ENCODE peak calls at places on chromosome 17, in ten cellular contexts. T, B, S, A, P, J, Y, H, L and U are unnamed samples.

GRCh38 chr17:76994237-76994637 is 126.0 kb downstream of the MGAT5B start:
- DNase-seq in L (no peak), P (no peak), H (no peak), S (no peak), Y (no peak), J (no peak), T (no peak), B (no peak), A (no peak), U (no peak)

GRCh38 chr17:67559381-67559966 is 158.3 kb upstream of the NOL11 start:
- DNase-seq in P (peak; percentile 69), T (no peak), H (no peak), L (no peak), S (peak; percentile 24), A (no peak), J (no peak), Y (no peak), B (no peak), U (no peak)

GRCh38 chr17:42409467-42410351 is 13.3 kb downstream of the CAVIN1 start:
- DNase-seq in S (peak; percentile 95), L (no peak), T (no peak), B (no peak), H (peak; percentile 66), P (no peak), J (no peak), A (peak; percentile 79), Y (peak; percentile 86), U (no peak)

GRCh38 chr17:72421128-72422092 is 300.6 kb downstream of the SOX9 start:
- DNase-seq in L (no peak), P (no peak), Y (peak; percentile 73), J (peak; percentile 32), S (no peak), H (no peak), T (no peak), B (no peak), A (peak; percentile 60), U (no peak)

GRCh38 chr17:12078791-12079190 is 58.1 kb downstream of the MAP2K4 start:
- DNase-seq in H (no peak), A (no peak), Y (no peak), S (no peak), L (no peak), B (no peak), J (no peak), T (no peak), P (no peak), U (no peak)

GRCh38 chr17:76586741-76587487 is 1.3 kb upstream of the ST6GALNAC2 start:
- DNase-seq in Y (no peak), T (no peak), A (peak; percentile 59), J (no peak), H (no peak), P (no peak), L (no peak), S (peak; percentile 48), B (no peak), U (no peak)

GRCh38 chr17:72725432-72726068 is 366.9 kb downstream of the SLC39A11 start:
- DNase-seq in J (peak; percentile 12), S (peak; percentile 84), H (peak; percentile 62), A (peak; percentile 66), B (peak; percentile 82), L (peak; percentile 35), P (peak; percentile 76), Y (no peak), T (peak; percentile 24), U (peak; percentile 27)

GRCh38 chr17:36937001-36937960 is at the start of gene LHX1:
- DNase-seq in H (no peak), B (no peak), Y (no peak), L (no peak), A (no peak), T (no peak), J (no peak), S (no peak), P (peak; percentile 70), U (no peak)

GRCh38 chr17:64534187-64534586 is 27.4 kb downstream of the CEP95 start:
- DNase-seq in Y (no peak), L (no peak), S (no peak), T (no peak), J (no peak), P (no peak), B (no peak), H (no peak), A (no peak), U (no peak)

GRCh38 chr17:76074390-76075363 is at the start of gene GALR2:
- DNase-seq in P (peak; percentile 72), T (no peak), A (no peak), B (peak; percentile 78), J (no peak), H (no peak), L (no peak), Y (no peak), S (peak; percentile 21), U (no peak)

GRCh38 chr17:83125515-83126274 is 46.3 kb downstream of the METRNL start:
- DNase-seq in T (no peak), A (no peak), P (peak; percentile 30), J (no peak), H (no peak), S (no peak), L (no peak), Y (peak; percentile 76), B (peak; percentile 72), U (no peak)

GRCh38 chr17:66507103-66507923 is 204.9 kb downstream of the PRKCA start:
- DNase-seq in A (peak; percentile 41), Y (peak; percentile 56), T (no peak), B (no peak), P (no peak), J (no peak), L (no peak), H (no peak), S (no peak), U (no peak)

GRCh38 chr17:77681820-77682219 is 276.7 kb upstream of the TNRC6C start:
- DNase-seq in S (no peak), L (no peak), J (no peak), P (peak; percentile 21), B (no peak), H (peak; percentile 93), A (peak; percentile 61), Y (no peak), T (no peak), U (no peak)

GRCh38 chr17:10875984-10876555 is 38.2 kb upstream of the PIRT start:
- DNase-seq in B (no peak), T (no peak), S (peak; percentile 87), L (peak; percentile 62), A (peak; percentile 19), Y (no peak), H (peak; percentile 33), J (no peak), P (peak; percentile 84), U (no peak)

GRCh38 chr17:48646183-48647102 is 20.3 kb upstream of the HOXB9 start:
- DNase-seq in L (no peak), J (no peak), P (peak; percentile 74), Y (no peak), T (peak; percentile 28), A (no peak), B (no peak), H (no peak), S (no peak), U (no peak)

GRCh38 chr17:73493212-73493814 is 150.9 kb downstream of the SDK2 start:
- DNase-seq in J (no peak), B (peak; percentile 39), H (no peak), P (peak; percentile 86), Y (no peak), T (no peak), S (peak; percentile 75), L (no peak), A (no peak), U (no peak)

GRCh38 chr17:40463122-40463550 is 19.9 kb downstream of the IGFBP4 start:
- DNase-seq in T (no peak), S (no peak), Y (no peak), J (no peak), H (no peak), P (no peak), B (no peak), L (no peak), A (no peak), U (no peak)

GRCh38 chr17:20612635-20613034 is 33.1 kb downstream of the CDRT15L2 start:
- DNase-seq in A (no peak), S (no peak), H (no peak), P (no peak), J (no peak), Y (no peak), T (no peak), B (no peak), L (no peak), U (no peak)

GRCh38 chr17:70239391-70239826 is 70.1 kb downstream of the KCNJ2 start:
- DNase-seq in J (no peak), H (no peak), P (no peak), A (no peak), Y (no peak), B (no peak), S (no peak), L (no peak), T (no peak), U (no peak)

GRCh38 chr17:66268247-66268927 is 34.0 kb upstream of the PRKCA start:
- DNase-seq in B (no peak), Y (no peak), J (no peak), P (no peak), A (no peak), S (no peak), T (no peak), H (no peak), L (no peak), U (no peak)

GRCh38 chr17:64110436-64111152 is 19.4 kb downstream of the ERN1 start:
- DNase-seq in L (no peak), J (no peak), B (no peak), Y (no peak), P (peak; percentile 20), S (no peak), A (no peak), H (no peak), T (no peak), U (no peak)

GRCh38 chr17:40910441-40910841 is 25.4 kb upstream of the KRT20 start:
- DNase-seq in P (no peak), B (no peak), L (no peak), A (peak; percentile 48), Y (no peak), J (no peak), H (no peak), T (no peak), S (no peak), U (no peak)

GRCh38 chr17:38532451-38532850 is 73.3 kb downstream of the SRCIN1 start:
- DNase-seq in B (no peak), S (no peak), P (no peak), H (no peak), T (no peak), Y (no peak), A (no peak), J (no peak), L (no peak), U (no peak)

GRCh38 chr17:61406543-61406845 is 6.9 kb downstream of the TBX2 start:
- DNase-seq in T (no peak), B (no peak), H (no peak), J (no peak), S (no peak), A (no peak), P (no peak), L (no peak), Y (no peak), U (no peak)